ENCODE peak calls at places on chromosomes 11 and 22, in nine cellular contexts. Y is PC-9, S is left lung, X is MM.1S, D is HCT116, A is H9, K is right lobe of liver, R is GM23338, W is adrenal gland. C is an unnamed sample.

GRCh38 chr11:74577624-74578396 is 14.6 kb upstream of the POLD3 start:
- DNase-seq in Y (no peak), S (no peak), X (no peak), D (no peak), A (no peak), K (no peak), R (peak), W (no peak), C (no peak)

GRCh38 chr22:40022536-40023225 is 27.9 kb downstream of the FAM83F start:
- DNase-seq in Y (no peak), S (no peak), X (no peak), D (no peak), A (no peak), K (no peak), R (no peak), W (no peak), C (peak)

GRCh38 chr11:17504330-17505107 is 27.9 kb upstream of the ABCC8 start:
- DNase-seq in Y (peak), S (peak), X (peak), D (peak), A (peak), K (peak), R (peak), W (peak), C (peak)

GRCh38 chr11:6022954-6023353 is 7.6 kb downstream of the OR56A1 start:
- DNase-seq in Y (no peak), S (no peak), X (peak), D (peak), A (no peak), K (no peak), R (peak), W (no peak), C (no peak)

GRCh38 chr11:105577645-105578044 is 32.2 kb upstream of the GRIA4 start:
- DNase-seq in Y (no peak), S (no peak), X (no peak), D (no peak), A (no peak), K (no peak), R (no peak), W (no peak), C (no peak)

GRCh38 chr11:78061088-78061920 is 2.4 kb upstream of the THRSP start:
- DNase-seq in Y (no peak), S (no peak), X (no peak), D (no peak), A (no peak), K (peak), R (no peak), W (peak), C (peak)

GRCh38 chr11:72613977-72614376 is 60.2 kb downstream of the PDE2A start:
- DNase-seq in Y (no peak), S (peak), X (no peak), D (no peak), A (no peak), K (no peak), R (no peak), W (peak), C (no peak)

GRCh38 chr11:59607703-59608454 is 7.7 kb downstream of the OSBP start:
- DNase-seq in Y (no peak), S (no peak), X (no peak), D (no peak), A (no peak), K (no peak), R (no peak), W (no peak), C (no peak)

GRCh38 chr22:44595841-44596341 is 97.9 kb upstream of the RTL6 start:
- DNase-seq in Y (no peak), S (no peak), X (no peak), D (no peak), A (no peak), K (no peak), R (no peak), W (no peak), C (no peak)

GRCh38 chr11:66068923-66069714 is 953 bp upstream of the PACS1 start:
- DNase-seq in Y (no peak), S (no peak), X (peak), D (no peak), A (no peak), K (peak), R (peak), W (peak), C (peak)

GRCh38 chr11:116420770-116421528 is 351.8 kb downstream of the BUD13 start:
- DNase-seq in Y (peak), S (no peak), X (no peak), D (peak), A (no peak), K (no peak), R (no peak), W (no peak), C (peak)

GRCh38 chr11:26457660-26458059 is 114.4 kb downstream of the MUC15 start:
- DNase-seq in Y (no peak), S (no peak), X (no peak), D (no peak), A (no peak), K (no peak), R (no peak), W (no peak), C (no peak)

GRCh38 chr11:112881461-112881860 is 79.8 kb upstream of the NCAM1 start:
- DNase-seq in Y (peak), S (peak), X (no peak), D (no peak), A (peak), K (no peak), R (peak), W (peak), C (peak)

GRCh38 chr11:61361237-61361636 is 445 bp downstream of the CYB561A3 start:
- DNase-seq in Y (no peak), S (no peak), X (peak), D (no peak), A (no peak), K (no peak), R (peak), W (no peak), C (no peak)

GRCh38 chr22:41048791-41049717 is 43.3 kb upstream of the EP300 start:
- DNase-seq in Y (peak), S (peak), X (no peak), D (no peak), A (peak), K (no peak), R (peak), W (peak), C (peak)

GRCh38 chr22:30362632-30363281 is 6.0 kb downstream of the CCDC157 start:
- DNase-seq in Y (peak), S (no peak), X (no peak), D (no peak), A (peak), K (no peak), R (peak), W (no peak), C (no peak)

GRCh38 chr22:30226192-30226832 is 20.2 kb downstream of the LIF start:
- DNase-seq in Y (no peak), S (no peak), X (no peak), D (no peak), A (no peak), K (no peak), R (no peak), W (no peak), C (no peak)

GRCh38 chr22:48896766-48897637 is 930.7 kb downstream of the BRD1 start:
- DNase-seq in Y (no peak), S (peak), X (no peak), D (no peak), A (peak), K (no peak), R (no peak), W (peak), C (peak)

GRCh38 chr11:44243633-44244343 is 66.2 kb downstream of the ALX4 start:
- DNase-seq in Y (no peak), S (no peak), X (no peak), D (no peak), A (peak), K (no peak), R (peak), W (peak), C (no peak)

GRCh38 chr11:65473275-65473860 is 25.5 kb upstream of the MALAT1 start:
- DNase-seq in Y (no peak), S (no peak), X (no peak), D (no peak), A (no peak), K (no peak), R (no peak), W (no peak), C (no peak)

GRCh38 chr11:121246021-121246768 is 46.4 kb upstream of the SC5D start:
- DNase-seq in Y (no peak), S (peak), X (no peak), D (no peak), A (peak), K (no peak), R (no peak), W (no peak), C (no peak)

GRCh38 chr11:121249039-121249663 is 43.4 kb upstream of the SC5D start:
- DNase-seq in Y (peak), S (no peak), X (peak), D (peak), A (no peak), K (no peak), R (peak), W (no peak), C (no peak)

GRCh38 chr11:121244861-121245260 is 47.7 kb upstream of the SC5D start:
- DNase-seq in Y (no peak), S (no peak), X (no peak), D (no peak), A (no peak), K (no peak), R (no peak), W (no peak), C (no peak)

GRCh38 chr11:121248496-121248895 is 44.1 kb upstream of the SC5D start:
- DNase-seq in Y (no peak), S (no peak), X (no peak), D (no peak), A (no peak), K (no peak), R (no peak), W (no peak), C (no peak)

GRCh38 chr11:121246769-121247035 is 45.9 kb upstream of the SC5D start:
- DNase-seq in Y (no peak), S (no peak), X (no peak), D (no peak), A (peak), K (no peak), R (no peak), W (no peak), C (no peak)
- H3K27ac ChIP-seq in Y (no peak), S (no peak), X (no peak), D (no peak), A (no peak), K (no peak), R (no peak), W (no peak), C (no peak)

DNA sequence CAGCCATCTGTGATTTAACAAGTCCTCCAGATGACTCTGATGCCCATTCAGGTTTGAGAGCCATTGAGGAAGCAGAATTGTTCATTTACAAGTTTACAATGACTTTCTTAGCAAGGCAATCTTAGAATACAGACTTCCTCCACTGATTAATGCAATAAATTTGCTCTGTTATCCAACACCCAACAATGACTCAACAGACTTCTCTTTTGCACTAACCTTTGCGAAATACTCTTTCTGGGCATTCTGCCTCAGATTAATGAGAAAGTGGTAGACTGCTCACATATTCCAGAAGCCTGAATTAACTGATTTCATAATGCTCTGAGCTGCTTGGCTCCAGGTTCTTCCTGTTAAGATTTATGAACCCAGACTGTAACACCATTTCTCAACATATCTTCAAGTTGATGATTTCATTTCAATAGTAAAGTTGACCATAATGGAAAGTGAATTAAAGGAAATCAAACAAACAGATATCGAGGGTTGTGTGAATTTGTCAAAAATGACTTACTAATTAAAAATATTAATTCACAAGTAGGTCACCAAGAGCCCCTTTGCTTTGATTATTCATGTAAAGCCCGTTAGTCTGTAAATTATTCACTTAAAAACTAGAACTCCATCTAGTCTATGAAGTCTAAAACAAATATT is 70.5 kb upstream of the BLID start:
- DNase-seq in Y (peak), S (no peak), X (no peak), D (peak), A (no peak), K (no peak), R (no peak), W (peak), C (no peak)
- H3K27ac ChIP-seq in Y (peak), S (no peak), X (no peak), D (peak), A (no peak), K (no peak), R (no peak), W (no peak), C (peak)

GRCh38 chr11:1480191-1480554 is 6.4 kb downstream of the MOB2 start:
- DNase-seq in Y (no peak), S (peak), X (no peak), D (no peak), A (no peak), K (no peak), R (no peak), W (no peak), C (no peak)
- H3K27ac ChIP-seq in Y (no peak), S (no peak), X (no peak), D (no peak), A (no peak), K (no peak), R (no peak), W (no peak), C (peak)

DNA sequence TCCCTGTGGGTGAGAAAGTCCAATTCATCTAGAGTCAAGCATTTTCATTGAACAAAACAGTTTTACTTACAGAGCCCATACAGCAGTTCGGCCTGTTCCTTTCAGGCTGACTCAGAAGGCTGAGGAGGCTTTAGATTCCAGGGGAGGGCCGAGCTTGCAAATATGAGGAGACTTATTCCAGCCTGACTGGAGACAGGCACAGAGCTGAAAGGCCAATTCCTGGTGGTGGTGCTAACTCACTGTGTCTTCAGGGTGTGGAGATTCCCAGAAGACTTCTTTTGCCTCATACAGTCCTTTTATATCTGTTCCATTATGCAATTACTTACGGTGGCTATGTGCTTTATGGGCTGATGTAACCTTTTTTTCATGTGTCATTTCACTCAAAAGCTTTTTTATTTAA is at the start of gene OR51E2:
- DNase-seq in Y (no peak), S (no peak), X (no peak), D (no peak), A (no peak), K (no peak), R (peak), W (no peak), C (no peak)
- H3K27ac ChIP-seq in Y (no peak), S (no peak), X (no peak), D (no peak), A (no peak), K (no peak), R (no peak), W (no peak), C (no peak)

DNA sequence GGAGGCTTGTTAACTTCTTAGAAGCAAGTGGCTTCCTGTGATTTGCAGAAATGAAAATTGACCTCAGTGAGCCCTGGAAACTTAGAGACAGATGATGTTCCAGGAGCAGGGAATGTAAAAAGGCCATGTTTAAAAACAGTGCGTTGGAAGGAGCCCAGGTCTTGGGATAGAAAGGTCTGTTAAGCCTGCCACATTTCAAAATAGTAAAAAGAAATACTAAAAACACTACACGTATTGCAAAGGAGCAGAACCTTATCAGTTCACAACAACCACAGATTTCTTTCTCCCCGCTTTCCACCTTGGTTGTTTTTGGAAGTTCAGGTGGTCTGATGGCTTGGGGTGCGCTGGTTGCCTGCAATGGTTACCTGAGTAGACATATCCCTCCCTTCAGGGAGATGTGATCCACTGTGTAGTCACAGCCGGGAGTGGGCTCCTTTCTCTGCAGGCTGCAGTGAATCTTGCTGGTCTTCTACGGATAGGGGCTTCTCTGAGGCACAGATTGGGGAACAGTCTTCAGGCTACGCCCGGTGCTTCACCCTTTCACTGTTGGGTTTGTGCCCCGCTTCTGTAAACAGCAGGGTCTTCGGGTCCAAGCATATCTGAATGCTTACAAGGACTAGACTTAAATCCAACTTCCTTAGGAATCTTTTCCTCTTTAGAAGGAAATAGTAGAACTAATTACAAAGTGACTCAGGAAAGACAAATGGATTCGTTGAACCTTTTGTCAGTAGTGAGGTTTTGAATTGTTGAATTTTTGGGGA is 1.9 kb downstream of the TEAD1 start:
- DNase-seq in Y (no peak), S (no peak), X (peak), D (no peak), A (no peak), K (no peak), R (no peak), W (no peak), C (no peak)
- H3K27ac ChIP-seq in Y (peak), S (peak), X (peak), D (peak), A (no peak), K (peak), R (no peak), W (peak), C (peak)

DNA sequence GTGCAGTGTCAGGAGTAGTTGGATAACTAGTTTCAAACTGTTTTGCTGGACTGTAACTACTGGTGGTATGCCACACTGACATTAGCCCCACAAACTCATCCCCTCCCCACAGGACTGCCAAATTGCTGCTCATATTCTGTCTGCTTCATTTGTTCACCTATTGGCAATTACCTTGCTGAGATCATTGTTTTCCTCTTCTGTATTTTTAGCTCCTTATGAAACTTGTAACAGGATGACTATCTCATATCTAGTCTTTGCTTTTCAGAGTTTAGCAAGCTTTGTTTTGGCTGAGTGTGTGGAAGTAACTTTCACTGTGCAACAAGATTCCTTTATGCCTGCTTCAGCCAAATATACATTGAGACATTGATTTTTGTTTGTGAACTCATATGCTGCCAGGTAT is 108.6 kb upstream of the SESN3 start:
- DNase-seq in Y (no peak), S (no peak), X (peak), D (no peak), A (no peak), K (no peak), R (no peak), W (no peak), C (no peak)
- H3K27ac ChIP-seq in Y (no peak), S (peak), X (no peak), D (no peak), A (no peak), K (peak), R (peak), W (peak), C (peak)

GRCh38 chr11:85663080-85663729 is 1.7 kb downstream of the CREBZF start:
- DNase-seq in Y (peak), S (no peak), X (peak), D (no peak), A (no peak), K (no peak), R (no peak), W (no peak), C (no peak)

GRCh38 chr11:85663781-85664560 is 958 bp downstream of the CREBZF start:
- DNase-seq in Y (peak), S (peak), X (peak), D (peak), A (peak), K (peak), R (peak), W (peak), C (peak)

GRCh38 chr11:85665756-85666155 is 827 bp upstream of the CREBZF start:
- DNase-seq in Y (peak), S (no peak), X (no peak), D (no peak), A (no peak), K (no peak), R (no peak), W (peak), C (no peak)

GRCh38 chr11:85664561-85665481 is at the start of gene CREBZF:
- DNase-seq in Y (peak), S (peak), X (peak), D (peak), A (peak), K (peak), R (peak), W (peak), C (peak)

DNA sequence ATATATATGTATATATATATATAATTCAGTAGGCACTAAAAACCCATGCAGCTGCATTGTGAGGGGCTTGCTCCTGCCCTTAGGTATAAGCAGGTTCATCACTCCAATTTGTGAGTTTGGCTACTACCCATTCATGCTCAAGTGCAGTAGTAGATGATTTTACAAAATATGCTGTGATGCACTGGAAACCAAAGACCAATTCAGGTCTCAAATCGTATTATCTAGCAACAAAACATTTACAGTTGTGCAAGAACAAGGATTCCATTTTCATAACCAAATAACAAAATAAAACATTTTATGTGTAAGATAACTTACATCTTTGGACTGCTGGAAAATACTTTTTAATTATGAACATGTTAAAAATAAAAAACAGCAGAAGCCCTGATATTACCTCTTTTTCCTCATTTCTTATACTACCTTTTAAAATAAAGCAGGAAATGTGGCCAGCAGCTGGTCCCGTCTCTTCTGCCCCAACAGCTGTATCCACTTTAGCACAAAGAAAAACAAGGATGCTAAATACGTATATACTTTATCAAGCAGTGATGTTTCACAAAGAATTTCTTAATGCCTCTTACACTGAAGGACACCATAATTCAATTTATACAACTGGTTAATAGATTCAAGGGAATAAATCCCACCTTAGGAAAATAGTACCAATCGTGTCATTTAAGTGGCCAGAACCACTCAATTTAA is 2.8 kb downstream of the CREBZF start:
- DNase-seq in Y (no peak), S (no peak), X (no peak), D (no peak), A (no peak), K (no peak), R (no peak), W (no peak), C (no peak)
- H3K27ac ChIP-seq in Y (no peak), S (no peak), X (no peak), D (no peak), A (no peak), K (no peak), R (no peak), W (no peak), C (no peak)